ENCODE peak calls at places on chromosomes 12 and 14, in six cellular contexts. M is central memory CD4-positive, alpha-beta T cell; A is ACHN; C is HT-29; S is IMR-90; O is lower leg skin. T is an unnamed sample.

GRCh38 chr12:111434680-111435338 is 29.1 kb downstream of the SH2B3 start:
- DNase-seq in S (peak), M (peak), O (peak), A (peak), C (no peak), T (peak)

GRCh38 chr14:99562848-99563748 is 40.9 kb downstream of the CCDC85C start:
- DNase-seq in S (peak), M (no peak), O (no peak), C (peak), A (peak), T (no peak)

GRCh38 chr14:46672128-46672527 is 20.5 kb upstream of the RPL10L start:
- DNase-seq in A (no peak), C (peak), M (no peak), O (no peak), S (no peak), T (no peak)

GRCh38 chr14:64266206-64266605 is 28.0 kb downstream of the ESR2 start:
- DNase-seq in S (peak), M (no peak), A (peak), O (no peak), C (no peak), T (no peak)

GRCh38 chr12:57726151-57726883 is 12.2 kb downstream of the AGAP2 start:
- DNase-seq in M (no peak), A (peak), O (peak), C (peak), S (peak), T (no peak)

GRCh38 chr14:71321556-71322315 is 414.5 kb downstream of the PCNX1 start:
- DNase-seq in A (peak), M (peak), O (peak), S (peak), C (peak), T (peak)

GRCh38 chr12:111818340-111818739 is 23.7 kb upstream of the MAPKAPK5 start:
- DNase-seq in O (no peak), M (no peak), S (no peak), C (no peak), A (no peak), T (no peak)

GRCh38 chr12:69071091-69071370 is 138.1 kb upstream of the CPM start:
- DNase-seq in S (no peak), C (no peak), A (no peak), M (no peak), O (no peak), T (no peak)

GRCh38 chr12:102955926-102956737 is 1.3 kb upstream of the ASCL1 start:
- DNase-seq in S (no peak), O (no peak), M (no peak), A (no peak), C (no peak), T (no peak)

GRCh38 chr14:53128303-53128702 is 24.8 kb downstream of the DDHD1 start:
- DNase-seq in A (no peak), O (no peak), S (no peak), M (no peak), C (no peak), T (no peak)

GRCh38 chr14:76080009-76080408 is 71.7 kb upstream of the GPATCH2L start:
- DNase-seq in O (no peak), C (no peak), S (no peak), A (no peak), M (no peak), T (no peak)

GRCh38 chr12:96234591-96235496 is 40.7 kb downstream of the ELK3 start:
- DNase-seq in M (no peak), S (no peak), C (no peak), O (no peak), A (no peak), T (no peak)

GRCh38 chr12:57475271-57476161 is 4.2 kb downstream of the ARHGAP9 start:
- DNase-seq in S (no peak), C (no peak), M (no peak), A (peak), O (no peak), T (no peak)

GRCh38 chr14:40436551-40436950 is 1004.3 kb upstream of the FBXO33 start:
- DNase-seq in S (no peak), A (no peak), M (no peak), O (no peak), C (no peak), T (no peak)

GRCh38 chr12:126558219-126558618 is 1493.0 kb downstream of the AACS start:
- DNase-seq in O (no peak), S (no peak), C (no peak), M (no peak), A (no peak), T (no peak)

GRCh38 chr12:47773062-47773857 is at the start of gene SLC48A1:
- DNase-seq in M (peak), O (no peak), A (peak), S (peak), C (peak), T (peak)

GRCh38 chr14:80213602-80214001 is 2.3 kb upstream of the DIO2 start:
- DNase-seq in A (peak), M (no peak), O (no peak), S (peak), C (peak), T (no peak)

GRCh38 chr14:57391609-57392195 is 1.3 kb downstream of the NAA30 start:
- DNase-seq in A (no peak), O (no peak), S (peak), M (no peak), C (no peak), T (no peak)

GRCh38 chr12:7125632-7126227 is 3.0 kb downstream of the RBP5 start:
- DNase-seq in M (no peak), C (no peak), O (no peak), S (no peak), A (no peak), T (no peak)

GRCh38 chr12:28130625-28131598 is 59.3 kb upstream of the CCDC91 start:
- DNase-seq in C (peak), S (peak), A (no peak), O (peak), M (no peak), T (no peak)

GRCh38 chr12:236445-236844 is 22.5 kb upstream of the SLC6A12 start:
- DNase-seq in O (no peak), S (no peak), A (no peak), C (no peak), M (no peak), T (no peak)

GRCh38 chr12:62146323-62146722 is 113.9 kb upstream of the USP15 start:
- DNase-seq in M (no peak), A (no peak), O (no peak), C (no peak), S (no peak), T (no peak)

GRCh38 chr12:21526721-21527345 is 737 bp downstream of the SPX start:
- DNase-seq in O (no peak), A (peak), M (no peak), C (no peak), S (no peak), T (no peak)

GRCh38 chr12:12705833-12706520 is 10.0 kb upstream of the GPR19 start:
- DNase-seq in S (no peak), M (peak), A (no peak), C (no peak), O (no peak), T (peak)

GRCh38 chr12:60162988-60163720 is 567.3 kb downstream of the SLC16A7 start:
- DNase-seq in O (no peak), S (no peak), C (no peak), M (no peak), A (no peak), T (no peak)

GRCh38 chr14:105492966-105493871 is 2.2 kb downstream of the TEDC1 start:
- DNase-seq in C (no peak), O (no peak), S (no peak), A (no peak), M (no peak), T (no peak)

GRCh38 chr12:110107369-110108281 is 16.5 kb upstream of the IFT81 start:
- DNase-seq in S (peak), M (no peak), O (no peak), C (no peak), A (peak), T (no peak)

GRCh38 chr12:51752490-51752889 is 96.0 kb downstream of the FIGNL2 start:
- DNase-seq in A (peak), C (no peak), O (peak), S (peak), M (no peak), T (no peak)

GRCh38 chr14:99262977-99263448 is 9.0 kb downstream of the BCL11B start:
- DNase-seq in A (no peak), M (no peak), O (no peak), S (no peak), C (no peak), T (no peak)